ENCODE peak calls at places on chromosomes 16 and 17, in four cellular contexts. F, U, A and C are unnamed samples.

GRCh38 chr16:12130691-12131302 is 154.3 kb downstream of the SNX29 start:
- DNase-seq in F (no peak), U (peak; percentile 23), A (no peak), C (no peak)

GRCh38 chr17:82351713-82352488 is 7.1 kb upstream of the TEX19 start:
- DNase-seq in F (peak; percentile 88), U (peak; percentile 94), A (peak; percentile 91), C (peak; percentile 94)

GRCh38 chr17:30062372-30062771 is 54.2 kb upstream of the NSRP1 start:
- DNase-seq in F (no peak), U (no peak), A (no peak), C (no peak)

GRCh38 chr16:1960665-1961630 is 1.6 kb downstream of the NDUFB10 start:
- DNase-seq in F (no peak), U (no peak), A (peak; percentile 43), C (peak; percentile 32)

GRCh38 chr17:50841949-50842354 is 6.6 kb downstream of the WFIKKN2 start:
- DNase-seq in F (peak; percentile 59), U (peak; percentile 81), A (peak; percentile 74), C (peak; percentile 78)

GRCh38 chr16:87406495-87407088 is 14.5 kb downstream of the MAP1LC3B start:
- DNase-seq in F (no peak), U (no peak), A (no peak), C (no peak)

GRCh38 chr17:61423967-61424649 is 24.5 kb downstream of the TBX2 start:
- DNase-seq in F (no peak), U (no peak), A (no peak), C (no peak)

GRCh38 chr17:66371561-66371960 is 69.1 kb downstream of the PRKCA start:
- DNase-seq in F (no peak), U (no peak), A (no peak), C (no peak)

GRCh38 chr16:30381351-30382041 is 865 bp downstream of the SEPTIN1 start:
- DNase-seq in F (no peak), U (no peak), A (no peak), C (no peak)

GRCh38 chr16:64780445-64780844 is 341.4 kb downstream of the CDH11 start:
- DNase-seq in F (no peak), U (no peak), A (no peak), C (no peak)

GRCh38 chr16:30649725-30650368 is 913 bp upstream of the PRR14 start:
- DNase-seq in F (no peak), U (no peak), A (no peak), C (no peak)

GRCh38 chr16:81547919-81548216 is 103.3 kb downstream of the CMIP start:
- DNase-seq in F (no peak), U (no peak), A (no peak), C (no peak)

GRCh38 chr17:28575126-28575795 is 1.4 kb downstream of the ALDOC start:
- DNase-seq in F (no peak), U (no peak), A (no peak), C (no peak)

GRCh38 chr17:77319211-77320031 is 178.7 kb downstream of the SEC14L1 start:
- DNase-seq in F (peak; percentile 87), U (no peak), A (peak; percentile 78), C (peak; percentile 81)

GRCh38 chr16:58970775-58971174 is 236.7 kb upstream of the GOT2 start:
- DNase-seq in F (no peak), U (no peak), A (no peak), C (peak; percentile 4)

GRCh38 chr17:47875011-47875471 is 21.0 kb upstream of the SP2 start:
- DNase-seq in F (no peak), U (no peak), A (no peak), C (no peak)

GRCh38 chr16:27475561-27475960 is 73.6 kb downstream of the IL21R start:
- DNase-seq in F (no peak), U (no peak), A (peak; percentile 79), C (peak; percentile 80)

GRCh38 chr17:8712698-8713097 is 31.9 kb downstream of the CCDC42 start:
- DNase-seq in F (no peak), U (no peak), A (peak; percentile 33), C (no peak)

GRCh38 chr17:949623-950338 is 29.8 kb downstream of the NXN start:
- DNase-seq in F (no peak), U (no peak), A (no peak), C (no peak)

GRCh38 chr17:40344321-40345160 is 20.0 kb downstream of the GJD3 start:
- DNase-seq in F (no peak), U (no peak), A (no peak), C (no peak)

GRCh38 chr16:51818342-51818944 is 667.4 kb upstream of the SALL1 start:
- DNase-seq in F (no peak), U (peak; percentile 65), A (peak; percentile 74), C (peak; percentile 73)

DNA sequence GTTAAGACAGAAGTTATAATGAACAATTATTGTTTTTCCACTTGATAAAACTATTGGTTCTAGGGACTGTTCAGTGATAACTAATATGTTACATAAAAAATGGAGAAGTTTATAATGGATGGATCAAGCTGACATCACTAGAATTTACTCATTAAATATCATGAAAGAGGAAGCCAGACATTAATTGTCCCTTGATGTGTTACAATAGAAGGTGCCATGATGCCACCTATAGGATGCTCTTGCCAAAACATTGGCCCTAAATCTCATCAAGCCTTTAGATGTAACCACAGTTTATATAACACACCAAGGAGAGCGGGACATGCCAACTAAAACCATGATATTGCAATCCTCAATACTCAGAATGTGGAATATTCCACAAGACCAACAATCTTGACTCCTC is 147.9 kb upstream of the MON1B start:
- DNase-seq in F (no peak), U (no peak), A (peak; percentile 43), C (peak; percentile 56)
- TF ChIP-seq CTCF in F (no peak), U (peak; percentile 44), A (peak; percentile 53), C (peak; percentile 64)

GRCh38 chr16:73404001-73404400 is 356.1 kb upstream of the ZFHX3 start:
- DNase-seq in F (no peak), U (peak; percentile 52), A (no peak), C (no peak)

GRCh38 chr16:73399997-73400396 is 352.1 kb upstream of the ZFHX3 start:
- DNase-seq in F (no peak), U (no peak), A (no peak), C (no peak)

GRCh38 chr16:73405851-73406250 is 357.9 kb upstream of the ZFHX3 start:
- DNase-seq in F (no peak), U (no peak), A (no peak), C (no peak)
- H3K4me3 ChIP-seq in F (no peak overlapping the region), U (no peak overlapping the region), A (no peak overlapping the region), C (no peak overlapping the region)

DNA sequence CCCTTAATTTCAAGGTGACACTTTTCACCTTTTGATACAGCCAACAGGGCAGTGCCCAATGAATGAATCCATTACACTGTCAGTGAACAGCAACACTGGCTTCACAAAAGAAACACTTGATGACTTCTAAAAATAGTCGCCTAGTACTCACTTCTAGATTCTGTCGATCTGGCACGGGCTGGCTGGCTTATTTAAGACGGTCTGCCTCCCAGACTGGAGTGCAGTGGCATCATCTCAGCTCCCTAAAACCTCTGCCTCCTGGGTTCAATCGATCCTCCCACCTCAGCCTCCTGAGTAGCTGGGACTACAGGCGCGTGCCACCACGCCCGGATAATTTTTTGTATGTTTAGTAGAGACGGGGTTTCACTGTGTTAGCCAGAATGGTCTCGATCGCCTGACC is 1.9 kb downstream of the NDUFAB1 start:
- DNase-seq in F (no peak), U (peak; percentile 42), A (no peak), C (no peak)
- TF ChIP-seq CTCF in F (no peak), U (no peak), A (no peak), C (no peak)

DNA sequence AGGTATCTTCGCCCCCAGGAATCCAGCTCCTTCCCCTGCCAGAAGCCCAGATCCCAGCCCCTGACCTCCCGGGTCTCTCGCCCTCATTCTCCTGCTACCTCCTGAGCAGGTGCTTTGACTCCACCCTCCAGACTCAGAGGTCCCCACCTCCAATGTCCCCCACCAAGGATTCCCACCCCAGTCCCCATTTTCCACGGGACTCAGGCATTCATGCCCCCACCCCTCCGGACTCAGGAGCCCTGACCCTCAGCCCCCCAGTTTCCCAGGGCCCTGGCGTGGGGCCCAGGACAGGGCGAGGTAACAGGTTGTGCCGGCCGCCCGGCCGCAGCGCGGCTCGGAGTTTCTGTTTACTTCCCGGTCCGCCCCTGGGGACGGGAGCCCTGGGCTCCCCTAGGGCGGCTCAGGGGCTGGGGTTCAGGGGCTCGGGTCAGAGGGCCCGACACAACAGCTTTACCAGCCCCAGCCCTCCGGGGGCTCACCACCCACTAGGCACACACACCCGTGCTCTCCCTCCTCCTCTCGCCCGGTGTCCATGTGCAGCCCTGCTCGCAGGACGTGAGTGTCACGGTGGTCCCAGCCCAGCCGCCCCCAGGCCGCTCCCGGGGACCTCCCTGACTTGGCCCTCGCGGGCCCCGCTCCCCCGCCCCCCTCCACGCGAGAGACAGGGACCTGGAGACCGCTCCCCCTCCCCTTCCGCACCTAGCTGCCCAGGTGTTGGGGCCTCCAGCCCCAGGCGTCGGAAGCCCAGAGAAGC is 595 bp downstream of the BICDL2 start:
- DNase-seq in F (no peak), U (no peak), A (no peak), C (no peak)
- H3K4me3 ChIP-seq in F (peak overlapping the region; percentile 12), U (no peak overlapping the region), A (no peak overlapping the region), C (no peak overlapping the region)